ENCODE peak calls at places on chromosomes 13 and 19, in five cellular contexts. One of them, this sample, is unnamed.

GRCh38 chr13:28464861-28465260 is 30.1 kb downstream of the FLT1 start:
- DNase-seq in choroid plexus epithelial cell: no peak
- DNase-seq in naive thymus-derived CD8-positive, alpha-beta T cell: no peak
- DNase-seq in activated T-cell treated with anti-CD3 and anti-CD28 coated beads for 1 hour: no peak
- DNase-seq in AG20443: no peak
- DNase-seq in this sample: no peak

GRCh38 chr13:28819046-28819747 is 942 bp upstream of the MTUS2 start:
- DNase-seq in naive thymus-derived CD8-positive, alpha-beta T cell: no peak
- DNase-seq in choroid plexus epithelial cell: peak; percentile 37
- DNase-seq in AG20443: peak; percentile 44
- DNase-seq in activated T-cell treated with anti-CD3 and anti-CD28 coated beads for 1 hour: no peak
- DNase-seq in this sample: peak; percentile 75

GRCh38 chr19:11339254-11340098 is at the start of gene RAB3D:
- DNase-seq in choroid plexus epithelial cell: peak; percentile 89
- DNase-seq in naive thymus-derived CD8-positive, alpha-beta T cell: peak; percentile 59
- DNase-seq in AG20443: peak; percentile 97
- DNase-seq in activated T-cell treated with anti-CD3 and anti-CD28 coated beads for 1 hour: peak; percentile 72
- DNase-seq in this sample: peak; percentile 97

GRCh38 chr13:52713894-52714293 is 25.7 kb downstream of the CNMD start:
- DNase-seq in naive thymus-derived CD8-positive, alpha-beta T cell: no peak
- DNase-seq in choroid plexus epithelial cell: no peak
- DNase-seq in AG20443: no peak
- DNase-seq in activated T-cell treated with anti-CD3 and anti-CD28 coated beads for 1 hour: no peak
- DNase-seq in this sample: no peak

GRCh38 chr19:13930402-13930801 is 7.8 kb downstream of the PODNL1 start:
- DNase-seq in activated T-cell treated with anti-CD3 and anti-CD28 coated beads for 1 hour: no peak
- DNase-seq in naive thymus-derived CD8-positive, alpha-beta T cell: no peak
- DNase-seq in choroid plexus epithelial cell: no peak
- DNase-seq in AG20443: no peak
- DNase-seq in this sample: no peak

GRCh38 chr19:49930483-49931011 is 1.2 kb upstream of the NUP62 start:
- DNase-seq in naive thymus-derived CD8-positive, alpha-beta T cell: no peak
- DNase-seq in choroid plexus epithelial cell: no peak
- DNase-seq in AG20443: no peak
- DNase-seq in activated T-cell treated with anti-CD3 and anti-CD28 coated beads for 1 hour: no peak
- DNase-seq in this sample: no peak

GRCh38 chr13:98065468-98065867 is 77.4 kb upstream of the FARP1 start:
- DNase-seq in AG20443: no peak
- DNase-seq in choroid plexus epithelial cell: no peak
- DNase-seq in activated T-cell treated with anti-CD3 and anti-CD28 coated beads for 1 hour: no peak
- DNase-seq in naive thymus-derived CD8-positive, alpha-beta T cell: no peak
- DNase-seq in this sample: no peak

GRCh38 chr13:21014666-21015170 is 46.7 kb downstream of the LATS2 start:
- DNase-seq in choroid plexus epithelial cell: peak; percentile 90
- DNase-seq in naive thymus-derived CD8-positive, alpha-beta T cell: no peak
- DNase-seq in activated T-cell treated with anti-CD3 and anti-CD28 coated beads for 1 hour: no peak
- DNase-seq in AG20443: peak; percentile 80
- DNase-seq in this sample: no peak

GRCh38 chr19:24062222-24062621 is 24.8 kb upstream of the ZNF254 start:
- DNase-seq in activated T-cell treated with anti-CD3 and anti-CD28 coated beads for 1 hour: no peak
- DNase-seq in naive thymus-derived CD8-positive, alpha-beta T cell: no peak
- DNase-seq in AG20443: no peak
- DNase-seq in choroid plexus epithelial cell: no peak
- DNase-seq in this sample: no peak

GRCh38 chr13:26914624-26915023 is 154.0 kb upstream of the GPR12 start:
- DNase-seq in activated T-cell treated with anti-CD3 and anti-CD28 coated beads for 1 hour: no peak
- DNase-seq in choroid plexus epithelial cell: peak; percentile 10
- DNase-seq in AG20443: no peak
- DNase-seq in naive thymus-derived CD8-positive, alpha-beta T cell: no peak
- DNase-seq in this sample: no peak

GRCh38 chr13:49995535-49996165 is 1.2 kb upstream of the TRIM13 start:
- DNase-seq in AG20443: no peak
- DNase-seq in choroid plexus epithelial cell: peak; percentile 53
- DNase-seq in activated T-cell treated with anti-CD3 and anti-CD28 coated beads for 1 hour: no peak
- DNase-seq in naive thymus-derived CD8-positive, alpha-beta T cell: no peak
- DNase-seq in this sample: no peak

GRCh38 chr19:56663931-56664500 is 7.5 kb downstream of the ZNF835 start:
- DNase-seq in AG20443: no peak
- DNase-seq in naive thymus-derived CD8-positive, alpha-beta T cell: no peak
- DNase-seq in activated T-cell treated with anti-CD3 and anti-CD28 coated beads for 1 hour: no peak
- DNase-seq in choroid plexus epithelial cell: no peak
- DNase-seq in this sample: no peak

GRCh38 chr19:50509366-50509765 is 1.6 kb downstream of the JOSD2 start:
- DNase-seq in AG20443: no peak
- DNase-seq in naive thymus-derived CD8-positive, alpha-beta T cell: no peak
- DNase-seq in activated T-cell treated with anti-CD3 and anti-CD28 coated beads for 1 hour: no peak
- DNase-seq in choroid plexus epithelial cell: no peak
- DNase-seq in this sample: no peak

GRCh38 chr19:8567522-8568172 is 9.6 kb downstream of the MYO1F start:
- DNase-seq in choroid plexus epithelial cell: no peak
- DNase-seq in activated T-cell treated with anti-CD3 and anti-CD28 coated beads for 1 hour: no peak
- DNase-seq in AG20443: no peak
- DNase-seq in naive thymus-derived CD8-positive, alpha-beta T cell: no peak
- DNase-seq in this sample: no peak

GRCh38 chr19:39190768-39191167 is 6.0 kb upstream of the NCCRP1 start:
- DNase-seq in AG20443: no peak
- DNase-seq in activated T-cell treated with anti-CD3 and anti-CD28 coated beads for 1 hour: no peak
- DNase-seq in choroid plexus epithelial cell: no peak
- DNase-seq in naive thymus-derived CD8-positive, alpha-beta T cell: no peak
- DNase-seq in this sample: no peak

GRCh38 chr19:54312011-54312410 is 955 bp downstream of the LILRA5 start:
- DNase-seq in AG20443: no peak
- DNase-seq in naive thymus-derived CD8-positive, alpha-beta T cell: no peak
- DNase-seq in choroid plexus epithelial cell: no peak
- DNase-seq in activated T-cell treated with anti-CD3 and anti-CD28 coated beads for 1 hour: no peak
- DNase-seq in this sample: no peak

GRCh38 chr19:46788101-46788967 is at the start of gene SLC1A5:
- DNase-seq in choroid plexus epithelial cell: peak; percentile 98
- DNase-seq in activated T-cell treated with anti-CD3 and anti-CD28 coated beads for 1 hour: peak; percentile 96
- DNase-seq in AG20443: peak; percentile 98
- DNase-seq in naive thymus-derived CD8-positive, alpha-beta T cell: peak; percentile 88
- DNase-seq in this sample: peak; percentile 99

GRCh38 chr19:46471116-46471733 is at the start of gene PNMA8A:
- DNase-seq in activated T-cell treated with anti-CD3 and anti-CD28 coated beads for 1 hour: no peak
- DNase-seq in AG20443: peak; percentile 87
- DNase-seq in naive thymus-derived CD8-positive, alpha-beta T cell: no peak
- DNase-seq in choroid plexus epithelial cell: peak; percentile 77
- DNase-seq in this sample: no peak

GRCh38 chr19:5966215-5966614 is 11.7 kb downstream of the RANBP3 start:
- DNase-seq in activated T-cell treated with anti-CD3 and anti-CD28 coated beads for 1 hour: no peak
- DNase-seq in AG20443: peak; percentile 80
- DNase-seq in choroid plexus epithelial cell: peak; percentile 47
- DNase-seq in naive thymus-derived CD8-positive, alpha-beta T cell: no peak
- DNase-seq in this sample: no peak

GRCh38 chr19:8323781-8324185 is 2.5 kb downstream of the RPS28 start:
- DNase-seq in naive thymus-derived CD8-positive, alpha-beta T cell: no peak
- DNase-seq in choroid plexus epithelial cell: no peak
- DNase-seq in activated T-cell treated with anti-CD3 and anti-CD28 coated beads for 1 hour: no peak
- DNase-seq in AG20443: no peak
- DNase-seq in this sample: no peak

GRCh38 chr19:28542394-28543243 is 670.3 kb downstream of the UQCRFS1 start:
- DNase-seq in naive thymus-derived CD8-positive, alpha-beta T cell: no peak
- DNase-seq in choroid plexus epithelial cell: no peak
- DNase-seq in activated T-cell treated with anti-CD3 and anti-CD28 coated beads for 1 hour: no peak
- DNase-seq in AG20443: no peak
- DNase-seq in this sample: no peak

GRCh38 chr13:23349127-23349897 is 84.2 kb downstream of the SACS start:
- DNase-seq in naive thymus-derived CD8-positive, alpha-beta T cell: no peak
- DNase-seq in choroid plexus epithelial cell: no peak
- DNase-seq in AG20443: peak; percentile 63
- DNase-seq in activated T-cell treated with anti-CD3 and anti-CD28 coated beads for 1 hour: no peak
- DNase-seq in this sample: no peak

GRCh38 chr13:48727252-48728011 is 73.7 kb downstream of the CYSLTR2 start:
- DNase-seq in naive thymus-derived CD8-positive, alpha-beta T cell: no peak
- DNase-seq in activated T-cell treated with anti-CD3 and anti-CD28 coated beads for 1 hour: no peak
- DNase-seq in choroid plexus epithelial cell: peak; percentile 61
- DNase-seq in AG20443: no peak
- DNase-seq in this sample: no peak

GRCh38 chr19:3061214-3062161 is 807 bp downstream of the TLE5 start:
- DNase-seq in choroid plexus epithelial cell: peak; percentile 34
- DNase-seq in AG20443: peak; percentile 70
- DNase-seq in activated T-cell treated with anti-CD3 and anti-CD28 coated beads for 1 hour: peak; percentile 72
- DNase-seq in naive thymus-derived CD8-positive, alpha-beta T cell: peak; percentile 79
- DNase-seq in this sample: no peak

GRCh38 chr19:6276447-6276846 is 3.3 kb downstream of the MLLT1 start:
- DNase-seq in AG20443: peak; percentile 80
- DNase-seq in activated T-cell treated with anti-CD3 and anti-CD28 coated beads for 1 hour: no peak
- DNase-seq in choroid plexus epithelial cell: peak; percentile 75
- DNase-seq in naive thymus-derived CD8-positive, alpha-beta T cell: no peak
- DNase-seq in this sample: peak; percentile 93

GRCh38 chr19:4350726-4351125 is 7.4 kb downstream of the MPND start:
- DNase-seq in activated T-cell treated with anti-CD3 and anti-CD28 coated beads for 1 hour: no peak
- DNase-seq in naive thymus-derived CD8-positive, alpha-beta T cell: no peak
- DNase-seq in choroid plexus epithelial cell: no peak
- DNase-seq in AG20443: no peak
- DNase-seq in this sample: no peak

GRCh38 chr13:94617389-94618000 is 15.8 kb downstream of the GPR180 start:
- DNase-seq in activated T-cell treated with anti-CD3 and anti-CD28 coated beads for 1 hour: no peak
- DNase-seq in naive thymus-derived CD8-positive, alpha-beta T cell: peak; percentile 22
- DNase-seq in AG20443: peak; percentile 21
- DNase-seq in choroid plexus epithelial cell: peak; percentile 48
- DNase-seq in this sample: no peak

GRCh38 chr13:53408847-53409568 is 380.4 kb downstream of the OLFM4 start:
- DNase-seq in naive thymus-derived CD8-positive, alpha-beta T cell: no peak
- DNase-seq in AG20443: no peak
- DNase-seq in choroid plexus epithelial cell: no peak
- DNase-seq in activated T-cell treated with anti-CD3 and anti-CD28 coated beads for 1 hour: no peak
- DNase-seq in this sample: no peak

GRCh38 chr13:84925443-84925842 is 873.8 kb downstream of the SLITRK6 start:
- DNase-seq in choroid plexus epithelial cell: peak; percentile 19
- DNase-seq in activated T-cell treated with anti-CD3 and anti-CD28 coated beads for 1 hour: no peak
- DNase-seq in AG20443: no peak
- DNase-seq in naive thymus-derived CD8-positive, alpha-beta T cell: no peak
- DNase-seq in this sample: no peak

GRCh38 chr19:35845215-35846037 is 6.9 kb downstream of the NPHS1 start:
- DNase-seq in choroid plexus epithelial cell: no peak
- DNase-seq in activated T-cell treated with anti-CD3 and anti-CD28 coated beads for 1 hour: no peak
- DNase-seq in AG20443: peak; percentile 39
- DNase-seq in naive thymus-derived CD8-positive, alpha-beta T cell: no peak
- DNase-seq in this sample: no peak

GRCh38 chr13:113814435-113814821 is 49.4 kb downstream of the GAS6 start:
- DNase-seq in naive thymus-derived CD8-positive, alpha-beta T cell: no peak
- DNase-seq in AG20443: peak; percentile 60
- DNase-seq in activated T-cell treated with anti-CD3 and anti-CD28 coated beads for 1 hour: no peak
- DNase-seq in choroid plexus epithelial cell: peak; percentile 70
- DNase-seq in this sample: no peak

GRCh38 chr19:53504903-53505302 is 33.0 kb upstream of the ZNF331 start:
- DNase-seq in choroid plexus epithelial cell: peak; percentile 23
- DNase-seq in naive thymus-derived CD8-positive, alpha-beta T cell: no peak
- DNase-seq in AG20443: no peak
- DNase-seq in activated T-cell treated with anti-CD3 and anti-CD28 coated beads for 1 hour: no peak
- DNase-seq in this sample: no peak

GRCh38 chr13:35530147-35530546 is 53.7 kb upstream of the MAB21L1 start:
- DNase-seq in AG20443: no peak
- DNase-seq in naive thymus-derived CD8-positive, alpha-beta T cell: no peak
- DNase-seq in activated T-cell treated with anti-CD3 and anti-CD28 coated beads for 1 hour: no peak
- DNase-seq in choroid plexus epithelial cell: no peak
- DNase-seq in this sample: no peak

GRCh38 chr13:114230117-114230516 is 4.6 kb upstream of the CDC16 start:
- DNase-seq in naive thymus-derived CD8-positive, alpha-beta T cell: no peak
- DNase-seq in AG20443: no peak
- DNase-seq in choroid plexus epithelial cell: peak; percentile 38
- DNase-seq in activated T-cell treated with anti-CD3 and anti-CD28 coated beads for 1 hour: no peak
- DNase-seq in this sample: no peak

GRCh38 chr13:98824376-98825160 is 72.1 kb upstream of the SLC15A1 start:
- DNase-seq in naive thymus-derived CD8-positive, alpha-beta T cell: no peak
- DNase-seq in AG20443: no peak
- DNase-seq in activated T-cell treated with anti-CD3 and anti-CD28 coated beads for 1 hour: no peak
- DNase-seq in choroid plexus epithelial cell: no peak
- DNase-seq in this sample: no peak

This sample was measured in esophagus muscularis mucosa.